ENCODE peak calls at places on chromosomes 7 and 10, in six cellular contexts. V, J, I, A, B and U are unnamed samples.

GRCh38 chr7:78175744-78176143 is 377.2 kb downstream of the PHTF2 start:
- DNase-seq in V (no peak), J (no peak), A (no peak), B (no peak), I (no peak), U (no peak)

GRCh38 chr10:110679633-110680472 is 35.7 kb downstream of the RBM20 start:
- DNase-seq in J (no peak), V (no peak), A (no peak), I (no peak), B (no peak), U (no peak)

GRCh38 chr7:135837675-135838074 is 89.1 kb upstream of the FAM180A start:
- DNase-seq in I (no peak), A (no peak), V (no peak), J (no peak), B (no peak), U (no peak)

GRCh38 chr7:30464231-30464660 is 14.3 kb downstream of the NOD1 start:
- DNase-seq in B (no peak), V (no peak), I (no peak), J (no peak), A (no peak), U (no peak)

GRCh38 chr10:11424456-11425287 is 186.8 kb downstream of the USP6NL start:
- DNase-seq in I (peak), A (peak), B (peak), J (peak), V (peak), U (peak)

GRCh38 chr7:115511330-115511729 is 519.2 kb downstream of the TFEC start:
- DNase-seq in B (no peak), J (no peak), A (no peak), I (no peak), V (no peak), U (no peak)

GRCh38 chr7:77550586-77550985 is 13.5 kb downstream of the PTPN12 start:
- DNase-seq in A (no peak), B (no peak), V (no peak), I (no peak), J (peak), U (no peak)

GRCh38 chr10:4111593-4111992 is 326.6 kb upstream of the KLF6 start:
- DNase-seq in J (peak), A (no peak), V (no peak), I (no peak), B (no peak), U (no peak)

GRCh38 chr7:123748171-123748733 is 551 bp downstream of the WASL start:
- DNase-seq in V (peak), J (peak), I (peak), A (peak), B (peak), U (peak)

GRCh38 chr7:39656415-39656814 is 33.0 kb downstream of the RALA start:
- DNase-seq in J (no peak), I (no peak), B (no peak), V (no peak), A (no peak), U (no peak)

GRCh38 chr7:99788554-99788953 is 4.6 kb upstream of the CYP3A4 start:
- DNase-seq in V (no peak), B (no peak), J (no peak), I (no peak), A (no peak), U (no peak)

GRCh38 chr10:123774075-123774742 is 108.1 kb downstream of the GPR26 start:
- DNase-seq in I (no peak), A (no peak), B (no peak), J (no peak), V (no peak), U (no peak)

GRCh38 chr7:24819916-24820689 is 62.8 kb upstream of the GSDME start:
- DNase-seq in J (peak), V (peak), A (peak), B (peak), I (peak), U (peak)

GRCh38 chr10:36325815-36326214 is 683.7 kb upstream of the FZD8 start:
- DNase-seq in B (no peak), I (no peak), J (no peak), A (no peak), V (no peak), U (no peak)

GRCh38 chr10:17453377-17454091 is 861 bp downstream of the ST8SIA6 start:
- DNase-seq in V (peak), I (peak), J (no peak), A (peak), B (peak), U (peak)

GRCh38 chr7:104980969-104981670 is 32.9 kb upstream of the KMT2E start:
- DNase-seq in V (no peak), I (peak), J (peak), A (peak), B (no peak), U (peak)

GRCh38 chr7:64574481-64575159 is 11.7 kb upstream of the ZNF680 start:
- DNase-seq in B (peak), J (peak), V (no peak), I (no peak), A (peak), U (no peak)

GRCh38 chr7:44258423-44258760 is 57.6 kb downstream of the YKT6 start:
- DNase-seq in A (no peak), I (no peak), J (no peak), B (no peak), V (no peak), U (no peak)

GRCh38 chr7:142100634-142101033 is 10.9 kb upstream of the MGAM2 start:
- DNase-seq in V (no peak), J (no peak), B (no peak), A (no peak), I (no peak), U (no peak)

GRCh38 chr10:60235001-60235400 is 154.7 kb downstream of the ANK3 start:
- DNase-seq in I (peak), A (no peak), J (peak), V (no peak), B (no peak), U (no peak)

GRCh38 chr7:92584953-92585352 is 5.2 kb downstream of the FAM133B start:
- DNase-seq in J (no peak), B (no peak), A (peak), I (no peak), V (no peak), U (no peak)

GRCh38 chr7:76069238-76069638 is 21.3 kb downstream of the MDH2 start:
- DNase-seq in J (peak), V (peak), A (peak), B (no peak), I (peak), U (no peak)

GRCh38 chr10:43292745-43293676 is 26.1 kb upstream of the RASGEF1A start:
- DNase-seq in B (no peak), I (peak), A (peak), J (peak), V (peak), U (peak)

GRCh38 chr7:72504057-72504456 is 91.9 kb upstream of the CALN1 start:
- DNase-seq in A (peak), B (no peak), I (no peak), J (no peak), V (no peak), U (no peak)

GRCh38 chr7:134154581-134155130 is 27.5 kb downstream of the LRGUK start:
- DNase-seq in I (no peak), J (no peak), A (peak), V (no peak), B (no peak), U (no peak)

GRCh38 chr7:93212881-93213280 is 13.4 kb downstream of the HEPACAM2 start:
- DNase-seq in A (no peak), I (no peak), J (no peak), V (no peak), B (no peak), U (no peak)

GRCh38 chr10:31603245-31604087 is 284.4 kb downstream of the ZEB1 start:
- DNase-seq in V (peak), B (peak), A (peak), J (peak), I (peak), U (peak)

GRCh38 chr10:117444497-117445040 is 69.3 kb upstream of the PDZD8 start:
- DNase-seq in B (no peak), J (no peak), A (no peak), I (no peak), V (no peak), U (no peak)

GRCh38 chr10:131129544-131129943 is 182.0 kb downstream of the TCERG1L start:
- DNase-seq in J (no peak), I (no peak), B (no peak), A (peak), V (no peak), U (no peak)

GRCh38 chr10:132468201-132468600 is 69.4 kb upstream of the INPP5A start:
- DNase-seq in B (no peak), A (no peak), V (no peak), J (no peak), I (no peak), U (no peak)

GRCh38 chr7:26153246-26153822 is 1.3 kb downstream of the NFE2L3 start:
- DNase-seq in V (peak), B (peak), A (peak), I (peak), J (no peak), U (no peak)

GRCh38 chr7:26155531-26156375 is 3.8 kb downstream of the NFE2L3 start:
- DNase-seq in A (peak), V (peak), J (peak), I (peak), B (no peak), U (no peak)

GRCh38 chr7:26151650-26151952 is 397 bp upstream of the NFE2L3 start:
- DNase-seq in B (no peak), I (no peak), J (no peak), V (no peak), A (no peak), U (no peak)

GRCh38 chr7:26151953-26152781 is at the start of gene NFE2L3:
- DNase-seq in I (peak), A (peak), B (peak), J (peak), V (peak), U (peak)

GRCh38 chr7:26153823-26154783 is 2.1 kb downstream of the NFE2L3 start:
- DNase-seq in V (peak), B (peak), J (peak), I (peak), A (no peak), U (no peak)
- H2AK5ac ChIP-seq in V (peak), B (peak), J (peak), I (peak), A (no peak), U (peak)

GRCh38 chr7:127959770-127960169 is 71.5 kb downstream of the LRRC4 start:
- DNase-seq in B (no peak), A (no peak), I (no peak), V (no peak), J (no peak), U (no peak)
- H3K14ac ChIP-seq in B (no peak), A (no peak), I (no peak), V (no peak), J (no peak), U (no peak)

GRCh38 chr7:143271240-143271639 is 8.0 kb downstream of the GSTK1 start:
- DNase-seq in A (no peak), V (no peak), J (no peak), I (no peak), B (no peak), U (no peak)

GRCh38 chr7:143269254-143269653 is 6.0 kb downstream of the GSTK1 start:
- DNase-seq in B (no peak), J (no peak), V (no peak), I (no peak), A (no peak), U (no peak)

DNA sequence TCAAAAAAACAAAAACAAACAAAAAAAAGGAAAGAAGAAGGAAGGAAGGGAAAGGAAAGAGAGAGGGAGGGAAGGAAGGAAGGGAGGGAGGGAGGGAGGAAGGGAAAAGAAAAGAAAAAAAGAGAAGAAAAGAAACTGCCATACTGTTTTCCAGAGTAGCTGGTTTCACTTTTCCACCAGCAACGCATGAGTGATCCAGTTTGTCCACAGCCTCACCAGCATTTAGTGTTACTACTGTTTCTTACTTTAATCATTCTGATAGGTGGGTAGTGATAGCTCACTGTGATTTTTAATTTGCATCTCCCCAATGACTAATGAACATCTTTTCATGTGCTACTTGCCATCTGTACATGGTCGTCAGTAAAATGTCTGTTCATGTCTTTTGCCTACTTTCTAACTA is 9.6 kb downstream of the GSTK1 start:
- DNase-seq in J (no peak), A (no peak), V (no peak), I (no peak), B (no peak), U (no peak)
- H2AK5ac ChIP-seq in J (no peak), A (no peak), V (no peak), I (no peak), B (no peak), U (no peak)

DNA sequence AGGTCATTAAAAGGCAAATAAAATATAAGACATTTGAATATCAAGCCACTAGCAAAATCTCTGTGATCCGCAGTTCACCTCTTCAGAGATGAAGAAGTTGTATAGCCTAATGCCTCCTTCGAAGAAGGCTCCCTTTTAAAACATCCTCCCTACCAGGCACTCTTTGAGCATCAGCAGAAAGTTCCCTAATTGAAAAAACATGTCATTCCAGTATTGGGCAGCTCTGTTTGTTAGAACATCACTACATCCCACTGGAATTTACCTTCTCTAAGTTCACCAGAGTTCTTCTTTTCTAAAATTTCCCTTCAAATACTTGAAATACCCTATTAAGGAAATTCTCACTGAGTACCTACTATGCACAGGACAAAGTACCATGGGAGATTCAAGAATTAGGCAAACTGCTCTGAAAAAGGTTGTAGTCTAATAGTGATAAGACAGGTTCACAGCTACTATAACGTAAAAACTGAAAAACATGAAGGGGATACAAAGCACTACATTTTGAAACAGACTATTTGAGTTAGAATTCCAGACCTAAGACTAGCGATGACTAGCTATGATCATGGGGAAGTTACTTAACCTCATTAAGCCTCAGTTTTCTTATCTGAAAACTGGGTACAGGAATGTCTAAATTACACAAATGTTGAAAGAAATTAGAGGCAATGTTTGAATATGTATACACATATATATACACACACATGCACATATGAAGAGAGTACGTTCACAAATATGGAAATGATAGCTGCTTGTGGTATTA is 128.7 kb downstream of the ELAPOR2 start:
- DNase-seq in J (no peak), V (no peak), B (no peak), A (no peak), I (no peak), U (no peak)
- H3K14ac ChIP-seq in J (no peak), V (no peak), B (no peak), A (no peak), I (no peak), U (no peak)

GRCh38 chr10:5751854-5752253 is 61.4 kb downstream of the GDI2 start:
- DNase-seq in B (no peak), J (no peak), V (peak), A (no peak), I (no peak), U (no peak)

GRCh38 chr10:5746197-5746596 is 61.6 kb downstream of the TASOR2 start:
- DNase-seq in I (no peak), J (no peak), A (no peak), B (no peak), V (no peak), U (no peak)

GRCh38 chr10:5744849-5745248 is 60.2 kb downstream of the TASOR2 start:
- DNase-seq in J (no peak), V (no peak), I (no peak), B (no peak), A (no peak), U (no peak)

GRCh38 chr10:5752301-5752871 is 60.8 kb downstream of the GDI2 start:
- DNase-seq in V (no peak), B (no peak), J (no peak), I (no peak), A (peak), U (no peak)

GRCh38 chr10:5748394-5748803 is 63.8 kb downstream of the TASOR2 start:
- DNase-seq in V (no peak), A (no peak), I (no peak), J (no peak), B (no peak), U (no peak)
- H2AK5ac ChIP-seq in V (no peak), A (no peak), I (no peak), J (no peak), B (no peak), U (no peak)

GRCh38 chr10:14306201-14306600 is 24.5 kb downstream of the FRMD4A start:
- DNase-seq in B (no peak), A (no peak), J (no peak), I (no peak), V (no peak), U (no peak)
- H3K14ac ChIP-seq in B (no peak), A (no peak), J (no peak), I (no peak), V (no peak), U (no peak)

DNA sequence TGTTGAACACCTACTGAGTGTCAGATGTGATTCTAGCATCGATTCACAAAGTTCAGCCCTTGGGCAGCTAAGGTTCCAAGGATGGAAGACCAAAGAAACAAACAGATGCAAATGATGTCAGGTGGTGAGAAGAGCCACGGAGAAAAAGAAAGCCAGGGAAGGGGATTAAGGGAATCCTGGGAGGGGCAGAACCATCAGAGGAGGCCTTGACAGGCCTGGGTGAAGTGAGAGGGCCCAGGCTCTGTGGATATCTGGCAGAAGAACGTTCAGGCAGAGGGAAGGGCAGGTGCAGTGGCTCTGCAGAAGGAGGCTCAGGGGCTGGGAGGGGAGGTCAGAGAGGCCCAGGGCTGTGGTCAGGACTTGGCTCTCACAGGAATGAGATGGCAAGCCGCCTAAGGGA is 90.4 kb downstream of the C10orf105 start:
- DNase-seq in B (no peak), V (no peak), I (no peak), A (no peak), J (no peak), U (no peak)
- H2AK5ac ChIP-seq in B (no peak), V (no peak), I (no peak), A (no peak), J (no peak), U (no peak)

DNA sequence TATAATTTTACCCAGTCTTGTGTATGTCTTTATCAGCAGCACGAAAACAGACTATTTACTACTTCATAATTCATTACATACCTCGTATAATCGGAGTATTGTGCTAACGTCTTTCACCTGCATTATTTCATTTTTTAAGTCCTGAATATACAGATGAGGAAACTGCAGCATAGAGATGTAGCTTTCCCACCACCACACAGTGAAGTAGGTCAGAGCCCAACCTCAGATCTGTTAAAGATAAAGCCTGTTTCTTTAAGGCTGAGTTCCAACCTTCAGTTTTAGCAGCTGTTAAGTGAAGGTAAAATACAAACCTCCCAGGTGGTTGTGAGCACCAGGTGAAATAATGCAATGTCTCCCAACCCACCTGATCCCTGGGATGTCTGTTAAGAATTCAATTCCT is 2.0 kb upstream of the ADAM12 start:
- DNase-seq in V (no peak), A (peak), B (no peak), I (no peak), J (no peak), U (no peak)
- H3K14ac ChIP-seq in V (no peak), A (no peak), B (no peak), I (no peak), J (no peak), U (no peak)

GRCh38 chr7:86773309-86773708 is 129.6 kb downstream of the GRM3 start:
- DNase-seq in V (no peak), J (no peak), A (no peak), I (no peak), B (no peak), U (no peak)

GRCh38 chr7:86778271-86778670 is 134.6 kb downstream of the GRM3 start:
- DNase-seq in V (no peak), A (no peak), J (no peak), B (no peak), I (no peak), U (no peak)

GRCh38 chr7:86776136-86776535 is 132.4 kb downstream of the GRM3 start:
- DNase-seq in I (no peak), B (no peak), A (no peak), J (no peak), V (no peak), U (no peak)

GRCh38 chr7:86775203-86775602 is 131.5 kb downstream of the GRM3 start:
- DNase-seq in A (no peak), V (no peak), I (no peak), J (no peak), B (no peak), U (no peak)
- H2AK5ac ChIP-seq in A (no peak), V (no peak), I (no peak), J (no peak), B (no peak), U (no peak)

DNA sequence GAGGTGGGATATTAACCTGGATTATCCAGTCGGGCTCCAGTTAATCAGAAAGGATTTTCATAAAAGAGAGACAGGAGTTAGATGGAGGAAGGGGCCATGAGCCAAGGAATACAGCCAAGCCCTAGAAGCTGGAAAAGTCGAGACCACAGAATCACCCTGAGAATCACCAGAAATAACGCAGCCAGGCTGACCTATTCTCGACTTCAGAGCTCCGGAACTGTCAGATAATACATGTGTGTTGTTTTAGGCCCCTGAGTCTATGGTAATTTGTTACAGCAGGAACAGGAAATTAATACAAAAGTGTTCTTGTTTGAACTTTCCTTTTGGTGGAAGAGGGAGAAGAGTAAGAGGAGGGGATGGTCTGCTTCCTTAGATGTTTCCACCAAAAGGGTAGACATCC is 208.1 kb downstream of the JCAD start:
- DNase-seq in A (no peak), J (no peak), I (no peak), B (no peak), V (no peak), U (no peak)
- H3K14ac ChIP-seq in A (no peak), J (no peak), I (no peak), B (no peak), V (no peak), U (no peak)